ENCODE peak calls at places on chromosomes 1 and 21, in five cellular contexts. Q is small intestine, H is endodermal cell, O is heart left ventricle, X is fibroblast of lung. W is an unnamed sample. For H3K36me3, the result is how much of the 10 kb centered on the place peaks cover.

GRCh38 chr1:85274969-85275453 is 1.4 kb downstream of the BCL10 start:
- DNase-seq in X (peak), O (no peak), H (no peak), Q (peak), W (no peak)

GRCh38 chr1:17688217-17688810 is 66.8 kb upstream of the ACTL8 start:
- DNase-seq in O (no peak), H (no peak), Q (no peak), X (no peak), W (peak)

GRCh38 chr1:11948822-11949458 is 14.4 kb downstream of the PLOD1 start:
- DNase-seq in O (no peak), X (no peak), Q (no peak), H (no peak), W (no peak)

GRCh38 chr1:168728452-168729404 is at the start of gene DPT:
- DNase-seq in H (no peak), O (peak), X (peak), Q (no peak), W (no peak)

GRCh38 chr1:186806477-186806876 is 22.3 kb upstream of the PLA2G4A start:
- DNase-seq in O (no peak), Q (no peak), H (peak), X (peak), W (peak)

GRCh38 chr1:24704411-24705259 is 40.6 kb upstream of the CLIC4 start:
- DNase-seq in X (peak), O (peak), Q (no peak), H (peak), W (peak)

GRCh38 chr1:197444754-197445153 is 176.7 kb downstream of the CRB1 start:
- DNase-seq in X (peak), H (no peak), Q (no peak), O (no peak), W (no peak)

GRCh38 chr1:37752213-37752582 is 12.7 kb downstream of the EPHA10 start:
- DNase-seq in H (no peak), Q (no peak), X (no peak), O (no peak), W (no peak)

GRCh38 chr1:70745199-70745598 is 302.4 kb downstream of the PTGER3 start:
- DNase-seq in H (peak), X (no peak), O (no peak), Q (no peak), W (no peak)

GRCh38 chr1:243483952-243484351 is 228.1 kb downstream of the SDCCAG8 start:
- DNase-seq in X (no peak), Q (no peak), O (no peak), H (no peak), W (no peak)

GRCh38 chr1:15455522-15455921 is 1.0 kb upstream of the CELA2A start:
- DNase-seq in Q (no peak), H (no peak), O (no peak), X (peak), W (no peak)

GRCh38 chr21:43352568-43353281 is 74.2 kb downstream of the SIK1 start:
- DNase-seq in X (peak), O (no peak), Q (no peak), H (no peak), W (no peak)

GRCh38 chr1:88961647-88962275 is 30.7 kb downstream of the KYAT3 start:
- DNase-seq in O (no peak), Q (no peak), X (peak), H (no peak), W (no peak)

GRCh38 chr1:5373281-5373680 is 618.9 kb downstream of the NPHP4 start:
- DNase-seq in X (no peak), H (peak), Q (no peak), O (no peak), W (no peak)

GRCh38 chr21:44427241-44428120 is 27.8 kb upstream of the LRRC3 start:
- DNase-seq in Q (no peak), X (no peak), O (no peak), H (peak), W (no peak)

GRCh38 chr21:44425895-44426662 is 29.2 kb upstream of the LRRC3 start:
- DNase-seq in O (no peak), X (no peak), H (peak), Q (no peak), W (peak)

GRCh38 chr21:44425307-44425894 is 29.9 kb upstream of the LRRC3 start:
- DNase-seq in X (no peak), H (peak), O (no peak), Q (no peak), W (peak)

GRCh38 chr21:44428281-44428942 is 26.9 kb upstream of the LRRC3 start:
- DNase-seq in X (no peak), Q (peak), H (peak), O (no peak), W (peak)

GRCh38 chr21:44426663-44427191 is 28.6 kb upstream of the LRRC3 start:
- DNase-seq in H (peak), X (no peak), Q (no peak), O (no peak), W (no peak)
- H3K27ac ChIP-seq in H (no peak), X (no peak), Q (no peak), O (no peak), W (no peak)

GRCh38 chr1:228397966-228398365 is 8.7 kb downstream of the TRIM11 start:
- DNase-seq in X (no peak), Q (no peak), H (peak), O (no peak), W (no peak)
- H3K36me3 ChIP-seq in X (under half), Q (under half), H (under half), O (under half), W (under half)

GRCh38 chr1:246166841-246167240 is 340.2 kb downstream of the SMYD3 start:
- DNase-seq in X (no peak), H (no peak), Q (no peak), O (no peak), W (no peak)
- H3K27ac ChIP-seq in X (no peak), H (no peak), Q (no peak), O (no peak), W (no peak)

DNA sequence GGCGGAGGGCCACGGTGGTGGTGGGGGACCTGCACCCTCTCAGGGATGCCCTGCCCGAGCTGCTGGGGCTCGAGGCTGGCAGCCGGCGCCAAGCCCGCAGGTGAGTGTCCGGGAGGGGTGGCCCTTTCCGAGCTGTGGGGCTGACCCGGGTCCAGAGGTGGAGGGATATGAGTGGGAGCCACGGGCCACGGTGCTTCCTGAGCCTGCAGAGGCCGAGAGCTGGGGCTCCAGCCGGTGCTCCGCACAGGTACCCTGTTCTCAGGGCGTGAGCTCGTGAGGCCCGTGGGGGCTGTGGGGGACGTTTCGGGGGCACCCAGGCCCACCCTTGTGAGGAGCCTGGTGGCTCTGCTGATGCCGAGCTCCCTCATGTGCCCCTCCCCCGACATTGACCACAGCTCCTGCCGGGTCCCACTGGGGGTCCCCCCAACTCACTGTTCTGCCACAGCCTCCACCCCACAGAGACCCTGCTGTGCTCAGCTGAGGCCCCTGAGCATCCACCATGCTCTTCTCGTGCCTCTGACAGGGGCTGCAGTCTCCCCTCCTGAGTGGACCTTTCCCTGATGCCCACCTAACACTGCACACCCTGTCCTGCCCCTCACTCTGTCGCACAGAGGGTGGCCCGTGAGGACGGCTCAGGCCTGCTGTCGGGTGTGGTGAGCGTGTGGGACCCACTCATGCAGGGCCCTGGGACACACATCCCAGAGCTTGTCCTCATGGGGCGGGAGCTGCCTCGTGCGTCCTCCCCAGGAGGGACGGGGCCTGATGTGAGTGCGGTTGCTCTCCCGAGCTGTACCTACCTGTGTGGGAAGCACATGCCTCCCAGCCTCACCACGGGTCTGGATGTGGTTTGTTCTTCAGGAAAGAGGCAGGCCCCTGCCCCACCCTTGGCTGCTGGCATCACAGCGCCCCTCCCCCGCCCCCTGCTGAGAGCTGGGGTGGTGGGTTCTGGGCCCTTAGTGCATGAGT is 27.5 kb downstream of the SLX9 start:
- DNase-seq in O (no peak), X (no peak), Q (no peak), H (no peak), W (no peak)
- H3K36me3 ChIP-seq in O (under half), X (under half), Q (under half), H (under half), W (half or more)

DNA sequence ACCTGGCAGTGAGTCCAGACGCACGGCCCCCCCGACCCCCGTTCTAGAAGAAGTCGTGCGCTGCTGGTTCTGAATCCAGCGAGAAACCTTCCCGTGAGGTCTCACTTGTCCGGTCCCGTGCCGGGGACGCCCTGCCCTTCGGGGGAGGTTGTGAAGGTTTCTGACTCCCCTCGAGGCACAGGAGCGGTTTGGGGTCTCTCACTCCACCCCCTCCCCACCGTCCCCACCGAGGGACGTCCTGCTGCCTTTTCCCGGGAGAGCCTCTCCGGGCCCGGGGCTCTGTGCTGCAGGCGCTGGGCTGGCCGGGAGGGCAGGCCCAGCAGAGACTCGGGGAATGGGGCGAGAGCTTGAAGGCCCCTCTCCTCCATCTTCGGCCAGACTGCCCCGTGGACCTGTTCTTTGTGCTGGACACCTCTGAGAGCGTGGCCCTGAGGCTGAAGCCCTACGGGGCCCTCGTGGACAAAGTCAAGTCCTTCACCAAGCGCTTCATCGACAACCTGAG is 737 bp downstream of the COL6A1 start:
- DNase-seq in X (no peak), O (peak), H (no peak), Q (no peak), W (peak)
- H3K27ac ChIP-seq in X (peak), O (peak), H (no peak), Q (peak), W (no peak)

GRCh38 chr21:39216290-39216689 is 33.0 kb upstream of the PSMG1 start:
- DNase-seq in H (no peak), O (no peak), Q (no peak), X (no peak), W (no peak)
- H3K36me3 ChIP-seq in H (half or more), O (under half), Q (under half), X (under half), W (under half)

GRCh38 chr1:213120386-213120785 is 69.3 kb downstream of the RPS6KC1 start:
- DNase-seq in X (peak), Q (no peak), O (no peak), H (no peak), W (no peak)
- H3K27ac ChIP-seq in X (no peak), Q (no peak), O (no peak), H (no peak), W (no peak)

GRCh38 chr1:27968692-27969091 is 8.9 kb downstream of the XKR8 start:
- DNase-seq in O (no peak), X (peak), H (no peak), Q (no peak), W (no peak)

GRCh38 chr1:27971674-27972073 is 11.9 kb downstream of the XKR8 start:
- DNase-seq in X (peak), O (no peak), H (no peak), Q (no peak), W (no peak)

GRCh38 chr1:27973771-27974452 is 14.1 kb downstream of the XKR8 start:
- DNase-seq in X (no peak), O (no peak), H (no peak), Q (no peak), W (no peak)

GRCh38 chr1:27970401-27970800 is 10.6 kb downstream of the XKR8 start:
- DNase-seq in X (peak), O (no peak), H (no peak), Q (no peak), W (no peak)

GRCh38 chr1:27972141-27972540 is 12.4 kb downstream of the XKR8 start:
- DNase-seq in H (no peak), Q (no peak), O (no peak), X (no peak), W (no peak)
- H3K36me3 ChIP-seq in H (under half), Q (under half), O (under half), X (under half), W (under half)

GRCh38 chr1:219539645-219540254 is 73.2 kb downstream of the ZC3H11B start:
- DNase-seq in X (no peak), H (no peak), O (no peak), Q (no peak), W (no peak)

GRCh38 chr1:219538886-219539285 is 74.0 kb downstream of the ZC3H11B start:
- DNase-seq in O (no peak), Q (no peak), X (no peak), H (no peak), W (no peak)

GRCh38 chr1:219536038-219536437 is 76.9 kb downstream of the ZC3H11B start:
- DNase-seq in H (no peak), Q (no peak), O (no peak), X (no peak), W (no peak)

GRCh38 chr1:219535021-219535420 is 77.9 kb downstream of the ZC3H11B start:
- DNase-seq in Q (no peak), X (peak), O (no peak), H (no peak), W (no peak)

GRCh38 chr1:219537182-219537581 is 75.7 kb downstream of the ZC3H11B start:
- DNase-seq in H (no peak), Q (no peak), X (peak), O (no peak), W (no peak)
- H3K27ac ChIP-seq in H (no peak), Q (no peak), X (no peak), O (no peak), W (no peak)